ENCODE peak calls at places on chromosome 1, in seven cellular contexts. X, C, A, Y, H, L and I are unnamed samples.

GRCh38 chr1:53541761-53542550 is 82.8 kb downstream of the DMRTB1 start:
- DNase-seq in L (no peak), X (no peak), C (no peak), A (no peak), H (peak), Y (no peak), I (no peak)

GRCh38 chr1:31586376-31587327 is 10.3 kb downstream of the TINAGL1 start:
- DNase-seq in A (no peak), H (peak), X (no peak), C (no peak), Y (no peak), L (no peak), I (no peak)

GRCh38 chr1:10515627-10516026 is 40.9 kb downstream of the PEX14 start:
- DNase-seq in Y (no peak), A (no peak), L (peak), C (no peak), H (no peak), X (no peak), I (no peak)

GRCh38 chr1:19337289-19337688 is 25.2 kb downstream of the SLC66A1 start:
- DNase-seq in C (no peak), Y (no peak), X (no peak), H (no peak), A (no peak), L (no peak), I (no peak)

GRCh38 chr1:177706977-177707376 is 262.9 kb downstream of the SEC16B start:
- DNase-seq in L (no peak), X (no peak), Y (no peak), H (no peak), C (no peak), A (no peak), I (no peak)

GRCh38 chr1:168236836-168237611 is 11.2 kb downstream of the SFT2D2 start:
- DNase-seq in C (no peak), Y (no peak), H (no peak), A (no peak), X (no peak), L (no peak), I (no peak)

GRCh38 chr1:152982076-152982475 is 1.8 kb upstream of the SPRR1A start:
- DNase-seq in L (no peak), H (no peak), Y (no peak), X (no peak), A (no peak), C (no peak), I (no peak)

GRCh38 chr1:59163268-59164092 is 133.4 kb upstream of the FGGY start:
- DNase-seq in Y (no peak), A (no peak), X (no peak), L (no peak), C (no peak), H (no peak), I (no peak)

GRCh38 chr1:19074902-19075721 is 118.6 kb upstream of the IFFO2 start:
- DNase-seq in A (peak), X (no peak), H (no peak), Y (no peak), C (no peak), L (no peak), I (no peak)

GRCh38 chr1:29166291-29166878 is 15.3 kb downstream of the SRSF4 start:
- DNase-seq in Y (no peak), L (no peak), X (no peak), A (no peak), H (no peak), C (no peak), I (no peak)

GRCh38 chr1:35640380-35641232 is 720 bp downstream of the PSMB2 start:
- DNase-seq in X (no peak), H (no peak), L (no peak), A (no peak), Y (no peak), C (no peak), I (no peak)

GRCh38 chr1:10615932-10616671 is 141.4 kb downstream of the PEX14 start:
- DNase-seq in X (no peak), Y (no peak), H (no peak), C (no peak), A (no peak), L (no peak), I (no peak)

GRCh38 chr1:24727490-24728214 is 17.6 kb upstream of the CLIC4 start:
- DNase-seq in C (peak), Y (no peak), H (peak), A (no peak), L (peak), X (no peak), I (no peak)

GRCh38 chr1:119102051-119102450 is 38.4 kb downstream of the WARS2 start:
- DNase-seq in H (no peak), C (no peak), Y (no peak), X (no peak), L (no peak), A (no peak), I (no peak)

GRCh38 chr1:41780916-41781315 is 137.8 kb downstream of the HIVEP3 start:
- DNase-seq in C (no peak), A (no peak), Y (no peak), H (no peak), L (no peak), X (no peak), I (no peak)

GRCh38 chr1:172895050-172895460 is 155.7 kb downstream of the TNFSF18 start:
- DNase-seq in A (no peak), C (no peak), H (no peak), X (peak), L (no peak), Y (no peak), I (no peak)